ENCODE peak calls at places on chromosomes 4 and X, in four cellular contexts. One of them, this sample, is unnamed.

GRCh38 chrX:16524327-16524726 is 125.6 kb upstream of the S100G start:
- DNase-seq in NCI-H1436 treated with DMSO at 0.1 percent for 48 hours: no peak
- DNase-seq in psoas muscle: no peak
- DNase-seq in natural killer cell treated with Interleukin-12 subunit alpha and Interleukin-12 subunit beta and Interleukin-15 and Interleukin-18, amount 100 ng/mL, for 72 hours: no peak
- DNase-seq in this sample: no peak

GRCh38 chr4:172356002-172356401 is 542.8 kb downstream of the GALNTL6 start:
- DNase-seq in NCI-H1436 treated with DMSO at 0.1 percent for 48 hours: no peak
- DNase-seq in psoas muscle: no peak
- DNase-seq in natural killer cell treated with Interleukin-12 subunit alpha and Interleukin-12 subunit beta and Interleukin-15 and Interleukin-18, amount 100 ng/mL, for 72 hours: no peak
- DNase-seq in this sample: no peak

GRCh38 chr4:186068581-186069402 is at the start of gene TLR3:
- DNase-seq in natural killer cell treated with Interleukin-12 subunit alpha and Interleukin-12 subunit beta and Interleukin-15 and Interleukin-18, amount 100 ng/mL, for 72 hours: no peak
- DNase-seq in NCI-H1436 treated with DMSO at 0.1 percent for 48 hours: no peak
- DNase-seq in psoas muscle: no peak
- DNase-seq in this sample: no peak

GRCh38 chr4:122764808-122765189 is 32.3 kb downstream of the BBS12 start:
- DNase-seq in psoas muscle: no peak
- DNase-seq in natural killer cell treated with Interleukin-12 subunit alpha and Interleukin-12 subunit beta and Interleukin-15 and Interleukin-18, amount 100 ng/mL, for 72 hours: no peak
- DNase-seq in NCI-H1436 treated with DMSO at 0.1 percent for 48 hours: no peak
- DNase-seq in this sample: no peak

GRCh38 chr4:175418511-175418910 is 393.6 kb downstream of the GPM6A start:
- DNase-seq in NCI-H1436 treated with DMSO at 0.1 percent for 48 hours: no peak
- DNase-seq in psoas muscle: no peak
- DNase-seq in natural killer cell treated with Interleukin-12 subunit alpha and Interleukin-12 subunit beta and Interleukin-15 and Interleukin-18, amount 100 ng/mL, for 72 hours: no peak
- DNase-seq in this sample: no peak

GRCh38 chrX:34147345-34147744 is 15.2 kb upstream of the FAM47A start:
- DNase-seq in psoas muscle: no peak
- DNase-seq in natural killer cell treated with Interleukin-12 subunit alpha and Interleukin-12 subunit beta and Interleukin-15 and Interleukin-18, amount 100 ng/mL, for 72 hours: no peak
- DNase-seq in NCI-H1436 treated with DMSO at 0.1 percent for 48 hours: no peak
- DNase-seq in this sample: no peak

GRCh38 chrX:70979136-70979762 is 48.4 kb upstream of the SLC7A3 start:
- DNase-seq in natural killer cell treated with Interleukin-12 subunit alpha and Interleukin-12 subunit beta and Interleukin-15 and Interleukin-18, amount 100 ng/mL, for 72 hours: no peak
- DNase-seq in psoas muscle: no peak
- DNase-seq in NCI-H1436 treated with DMSO at 0.1 percent for 48 hours: no peak
- DNase-seq in this sample: no peak

GRCh38 chr4:184347251-184348239 is 126.8 kb downstream of the IRF2 start:
- DNase-seq in natural killer cell treated with Interleukin-12 subunit alpha and Interleukin-12 subunit beta and Interleukin-15 and Interleukin-18, amount 100 ng/mL, for 72 hours: no peak
- DNase-seq in NCI-H1436 treated with DMSO at 0.1 percent for 48 hours: peak; percentile 85
- DNase-seq in psoas muscle: peak; percentile 68
- DNase-seq in this sample: no peak

This sample was measured in stimulated activated effector memory CD8-positive, alpha-beta T cell treated with anti-CD3 and anti-CD28 coated beads, Interleukin-12 subunit alpha, Interleukin-12 subunit beta, amount 100 ng/mL, for 72 hours.